ENCODE peak calls at places on chromosomes 3 and 15, in eight cellular contexts. L is spleen, J is upper lobe of left lung, Z is GM06990, W is dorsolateral prefrontal cortex, X is astrocyte, T is heart left ventricle, K is AG04450. I is an unnamed sample. For H3K27me3, the result is how much of the 10 kb centered on the place peaks cover.

GRCh38 chr3:48504051-48504946 is at the start of gene SHISA5:
- DNase-seq in L (peak), X (peak), Z (peak), W (peak), K (no peak), J (peak), T (peak), I (peak)

GRCh38 chr3:196670335-196670734 is 30.8 kb downstream of the NRROS start:
- DNase-seq in W (no peak), L (peak), T (peak), Z (no peak), X (no peak), J (no peak), K (no peak), I (no peak)

GRCh38 chr3:32215185-32215584 is 23.3 kb upstream of the CMTM8 start:
- DNase-seq in K (no peak), L (no peak), T (no peak), J (no peak), X (no peak), W (no peak), Z (no peak), I (no peak)

GRCh38 chr15:92883643-92884458 is 16.3 kb upstream of the CHD2 start:
- DNase-seq in W (no peak), J (no peak), L (no peak), X (peak), Z (no peak), T (no peak), K (no peak), I (no peak)

GRCh38 chr3:101519685-101520365 is 6.8 kb upstream of the SENP7 start:
- DNase-seq in W (no peak), K (no peak), L (no peak), Z (no peak), X (no peak), T (no peak), J (no peak), I (no peak)

GRCh38 chr3:114899186-114899931 is 247.7 kb downstream of the ZBTB20 start:
- DNase-seq in K (no peak), T (no peak), L (no peak), J (no peak), W (no peak), X (peak), Z (no peak), I (no peak)

GRCh38 chr3:74621581-74621980 is 7.1 kb upstream of the CNTN3 start:
- DNase-seq in L (no peak), Z (no peak), W (no peak), X (no peak), K (no peak), J (no peak), T (no peak), I (no peak)

GRCh38 chr3:43649365-43649968 is 27.7 kb upstream of the ANO10 start:
- DNase-seq in W (no peak), L (no peak), Z (no peak), K (no peak), X (no peak), T (no peak), J (no peak), I (peak)

GRCh38 chr15:62087671-62088360 is 21.0 kb downstream of the C2CD4A start:
- DNase-seq in J (no peak), Z (no peak), X (peak), K (no peak), T (no peak), L (no peak), W (no peak), I (no peak)

GRCh38 chr15:43777293-43777819 is 590 bp upstream of the ELL3 start:
- DNase-seq in J (peak), Z (peak), X (peak), L (peak), T (peak), W (peak), K (no peak), I (peak)

GRCh38 chr3:72802001-72802400 is 46.2 kb downstream of the SHQ1 start:
- DNase-seq in L (no peak), Z (no peak), T (no peak), X (no peak), J (no peak), K (no peak), W (no peak), I (no peak)

GRCh38 chr15:85899927-85900326 is 105.2 kb upstream of the KLHL25 start:
- DNase-seq in J (no peak), L (no peak), K (no peak), X (no peak), T (no peak), Z (no peak), W (no peak), I (no peak)

GRCh38 chr15:44726568-44727461 is 9.5 kb upstream of the TRIM69 start:
- DNase-seq in L (no peak), T (peak), Z (peak), K (peak), J (no peak), W (no peak), X (peak), I (no peak)

GRCh38 chr3:9779197-9779596 is 9.4 kb upstream of the CAMK1 start:
- DNase-seq in J (no peak), T (no peak), X (no peak), W (no peak), L (peak), Z (no peak), K (no peak), I (no peak)

GRCh38 chr3:60839242-60839641 is 412.0 kb downstream of the FHIT start:
- DNase-seq in W (peak), K (no peak), T (no peak), Z (no peak), L (no peak), X (no peak), J (no peak), I (no peak)

GRCh38 chr3:89690649-89691048 is 583.2 kb downstream of the EPHA3 start:
- DNase-seq in J (no peak), L (no peak), X (peak), Z (no peak), K (no peak), W (no peak), T (no peak), I (no peak)

GRCh38 chr3:146067048-146067447 is 93.9 kb downstream of the PLOD2 start:
- DNase-seq in J (no peak), K (peak), Z (no peak), W (no peak), L (no peak), X (peak), T (no peak), I (no peak)

GRCh38 chr15:67091966-67092677 is 26.7 kb downstream of the SMAD3 start:
- DNase-seq in K (no peak), T (no peak), X (no peak), L (no peak), W (no peak), J (no peak), Z (no peak), I (no peak)

GRCh38 chr3:193757457-193757856 is 164.4 kb downstream of the OPA1 start:
- DNase-seq in T (no peak), L (no peak), K (no peak), Z (no peak), X (no peak), J (no peak), W (no peak), I (no peak)

GRCh38 chr3:104717828-104718196 is 648.9 kb upstream of the ALCAM start:
- DNase-seq in W (no peak), Z (no peak), K (no peak), L (no peak), X (peak), T (no peak), J (no peak), I (no peak)

GRCh38 chr15:69883306-69883705 is 214.4 kb downstream of the TLE3 start:
- DNase-seq in K (no peak), L (no peak), W (no peak), Z (no peak), T (no peak), X (no peak), J (no peak), I (no peak)

GRCh38 chr3:12135029-12135634 is 23.6 kb downstream of the TIMP4 start:
- DNase-seq in T (peak), K (no peak), L (peak), X (peak), J (peak), Z (peak), W (peak), I (peak)

GRCh38 chr3:13579089-13579488 is 30.2 kb downstream of the FBLN2 start:
- DNase-seq in W (no peak), X (peak), T (no peak), L (no peak), Z (no peak), K (peak), J (no peak), I (no peak)

GRCh38 chr3:170670504-170670903 is 84.6 kb upstream of the SLC7A14 start:
- DNase-seq in Z (no peak), L (no peak), W (no peak), T (no peak), X (no peak), K (no peak), J (no peak), I (no peak)

GRCh38 chr15:49877117-49877860 is 241.7 kb downstream of the ATP8B4 start:
- DNase-seq in W (no peak), Z (no peak), K (no peak), T (no peak), L (no peak), X (no peak), J (no peak), I (no peak)

GRCh38 chr3:134427400-134428111 is 53.3 kb upstream of the AMOTL2 start:
- DNase-seq in T (no peak), W (no peak), X (peak), L (no peak), K (peak), Z (no peak), J (peak), I (no peak)

GRCh38 chr3:123431658-123432323 is 17.1 kb downstream of the ADCY5 start:
- DNase-seq in J (no peak), K (no peak), W (no peak), L (no peak), T (no peak), X (peak), Z (no peak), I (no peak)

GRCh38 chr3:182325213-182325941 is 467.9 kb upstream of the ATP11B start:
- DNase-seq in T (no peak), W (no peak), Z (peak), L (no peak), X (peak), J (no peak), K (no peak), I (no peak)

GRCh38 chr3:38738630-38739395 is 77.2 kb downstream of the SCN10A start:
- DNase-seq in K (no peak), X (no peak), Z (no peak), L (no peak), T (no peak), J (no peak), W (no peak), I (no peak)

GRCh38 chr15:69003971-69004370 is 10.5 kb upstream of the NOX5 start:
- DNase-seq in T (no peak), K (no peak), J (no peak), L (no peak), X (no peak), W (no peak), Z (no peak), I (no peak)

GRCh38 chr15:69612112-69612511 is 159.5 kb downstream of the RPLP1 start:
- DNase-seq in K (no peak), Z (no peak), J (no peak), X (no peak), W (no peak), T (peak), L (no peak), I (no peak)

DNA sequence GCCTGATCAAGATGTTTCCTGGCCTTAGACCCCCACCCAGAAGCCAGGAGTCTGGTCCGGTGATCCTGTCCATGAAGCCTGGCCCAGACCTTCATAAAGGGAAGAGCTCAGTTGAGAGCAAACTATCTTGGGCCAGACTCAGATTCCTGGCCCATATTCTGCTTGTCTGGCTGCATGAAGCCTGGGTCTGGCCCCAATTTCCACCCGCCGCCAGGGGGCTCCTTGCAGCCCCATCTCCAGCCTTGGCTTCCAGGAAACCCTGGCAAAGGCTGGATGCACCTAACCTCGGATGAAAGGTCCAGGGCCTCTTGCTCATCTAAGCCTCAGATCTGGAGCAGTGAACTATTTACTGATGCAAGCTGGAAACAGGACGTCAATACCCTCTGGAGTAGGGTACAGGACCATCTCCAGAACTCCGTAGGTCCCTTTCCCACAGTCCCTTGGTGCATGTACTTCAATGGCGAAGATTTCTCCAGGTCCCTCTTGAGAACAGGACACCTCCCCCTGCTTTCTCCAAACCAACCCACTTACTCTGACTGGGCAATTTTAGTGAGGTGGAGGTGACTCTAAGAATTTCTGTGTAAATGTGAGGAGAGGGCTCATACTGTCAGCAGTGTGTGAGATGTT is 5.6 kb downstream of the FOXL2 start:
- DNase-seq in W (no peak), J (peak), K (peak), Z (no peak), X (no peak), L (no peak), T (no peak), I (no peak)
- H3K27me3 ChIP-seq in W (half or more), J (under half), K (half or more), Z (under half), X (half or more), L (half or more), T (half or more), I (half or more)

GRCh38 chr3:30135190-30135589 is 471.2 kb upstream of the TGFBR2 start:
- DNase-seq in J (no peak), T (no peak), W (no peak), Z (no peak), L (no peak), X (no peak), K (no peak), I (no peak)
- TF ChIP-seq CTCF in J (no peak), T (peak), W (peak), Z (no peak), L (no peak), X (no peak), K (no peak), I (no peak)

GRCh38 chr15:88252441-88252840 is 4.1 kb downstream of the NTRK3 start:
- DNase-seq in K (no peak), T (no peak), X (no peak), L (no peak), W (no peak), J (no peak), Z (no peak), I (no peak)
- H3K27me3 ChIP-seq in K (under half), T (under half), X (under half), L (under half), W (under half), J (under half), Z (under half), I (under half)

DNA sequence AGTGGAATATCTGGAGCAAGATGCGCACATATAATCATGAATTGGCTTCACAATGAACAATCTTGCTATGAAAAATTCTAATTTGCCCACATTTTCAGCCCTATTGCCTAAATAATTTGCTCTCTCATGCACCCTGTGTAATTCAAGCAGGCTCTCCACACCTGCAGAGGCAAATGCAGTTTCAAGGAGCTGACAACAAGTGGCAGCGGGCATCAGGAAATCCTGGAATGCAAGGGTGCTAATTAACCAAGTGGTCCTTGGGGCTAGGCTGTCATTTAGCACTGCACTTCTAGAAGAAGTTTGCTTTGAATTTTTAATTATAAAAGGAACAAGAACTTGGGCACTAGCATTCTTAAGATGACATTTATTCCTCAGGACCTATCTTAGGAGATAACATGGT is 56.3 kb upstream of the ICE2 start:
- DNase-seq in X (no peak), K (no peak), Z (no peak), L (no peak), J (no peak), T (no peak), W (no peak), I (no peak)
- TF ChIP-seq CTCF in X (no peak), K (no peak), Z (no peak), L (no peak), J (no peak), T (no peak), W (no peak), I (no peak)

DNA sequence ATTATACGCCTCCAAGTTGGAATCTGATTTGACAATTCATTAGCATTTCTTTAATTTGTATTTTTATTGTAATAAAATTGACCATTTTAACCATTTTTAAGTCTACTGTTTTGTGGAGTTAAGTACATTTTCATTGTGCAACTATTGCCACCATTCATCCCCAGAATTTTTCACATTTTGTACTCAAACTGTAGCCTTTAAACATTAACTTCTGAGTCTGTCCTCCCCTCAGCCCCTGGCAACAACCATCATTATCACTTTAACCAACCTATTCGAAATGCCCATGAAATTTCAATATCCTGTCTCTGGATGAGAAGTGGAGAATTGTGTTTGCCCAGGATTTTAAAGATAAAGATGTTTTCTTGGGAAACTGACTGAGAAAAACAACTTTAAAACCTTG is 27.7 kb downstream of the IL1RAP start:
- DNase-seq in Z (no peak), X (no peak), L (no peak), J (no peak), W (no peak), T (no peak), K (no peak), I (no peak)
- H3K27me3 ChIP-seq in Z (under half), X (under half), L (under half), J (under half), W (under half), T (under half), K (under half), I (under half)

GRCh38 chr3:184345678-184346144 is 8.3 kb downstream of the FAM131A start:
- DNase-seq in L (no peak), J (no peak), W (peak), Z (no peak), X (no peak), T (peak), K (no peak), I (peak)
- TF ChIP-seq CTCF in L (peak), J (peak), W (peak), Z (peak), X (peak), T (peak), K (peak), I (peak)

I was measured in upper lobe of right lung.